ENCODE peak calls at places on chromosomes 4 and X, in nine cellular contexts. Y is OCI-M1; E is stimulated activated CD4-positive, alpha-beta T cell treated with anti-CD3 and anti-CD28 coated beads, Interleukin-12 subunit alpha, Interleukin-12 subunit beta, amount 100 ng/mL, for 48 hours; N is cardiac fibroblast; D is NCI-H1105; T is OCI-LY7; B is astrocyte of the cerebellum; J is ovary; I is transverse colon. M is an unnamed sample.

GRCh38 chr4:188812644-188813043 is 673.4 kb downstream of the TRIML1 start:
- DNase-seq in E (no peak), N (no peak), B (no peak), D (no peak), I (no peak), T (no peak), Y (no peak), J (no peak), M (no peak)

GRCh38 chr4:153616005-153616555 is 68.0 kb upstream of the TLR2 start:
- DNase-seq in I (no peak), T (no peak), D (no peak), E (peak; percentile 59), N (no peak), B (no peak), Y (no peak), J (no peak), M (no peak)

GRCh38 chr4:76639292-76639691 is 204.3 kb downstream of the SHROOM3 start:
- DNase-seq in J (no peak), B (no peak), E (no peak), N (no peak), T (no peak), I (no peak), Y (no peak), D (no peak), M (no peak)

GRCh38 chrX:17031827-17032226 is 85.4 kb downstream of the REPS2 start:
- DNase-seq in J (no peak), I (no peak), D (no peak), Y (no peak), N (no peak), E (no peak), B (no peak), T (no peak), M (no peak)

GRCh38 chr4:113958766-113959540 is 20.5 kb downstream of the ARSJ start:
- DNase-seq in I (no peak), J (no peak), T (no peak), E (no peak), B (peak; percentile 88), Y (peak; percentile 16), N (peak; percentile 89), D (no peak), M (peak; percentile 45)

GRCh38 chr4:128538111-128538882 is 250.7 kb upstream of the PGRMC2 start:
- DNase-seq in B (no peak), D (no peak), T (no peak), N (no peak), Y (no peak), I (no peak), J (no peak), E (no peak), M (no peak)

GRCh38 chrX:23742174-23742692 is 843 bp downstream of the ACOT9 start:
- DNase-seq in I (peak; percentile 31), B (peak; percentile 36), J (peak; percentile 24), D (peak; percentile 10), E (no peak), Y (peak; percentile 51), N (peak; percentile 77), T (peak; percentile 37), M (peak; percentile 83)

GRCh38 chr4:72701987-72702819 is 133.2 kb upstream of the ADAMTS3 start:
- DNase-seq in N (peak; percentile 72), I (no peak), D (peak; percentile 4), Y (peak; percentile 89), E (peak; percentile 30), B (peak; percentile 53), T (peak; percentile 65), J (peak; percentile 29), M (peak; percentile 69)

GRCh38 chr4:128275351-128275750 is 12.3 kb downstream of the PGRMC2 start:
- DNase-seq in J (no peak), I (no peak), T (no peak), E (no peak), B (no peak), D (no peak), Y (no peak), N (no peak), M (no peak)

GRCh38 chrX:8103655-8104054 is 67.4 kb downstream of the VCX2 start:
- DNase-seq in E (no peak), J (no peak), N (no peak), T (no peak), I (no peak), B (no peak), Y (no peak), D (no peak), M (no peak)

GRCh38 chr4:168522829-168523228 is 26.0 kb downstream of the PALLD start:
- DNase-seq in D (no peak), I (no peak), E (no peak), T (no peak), N (no peak), B (no peak), J (no peak), Y (no peak), M (no peak)

GRCh38 chr4:81255524-81255923 is 40.5 kb upstream of the PRKG2 start:
- DNase-seq in J (no peak), I (no peak), N (peak; percentile 63), E (no peak), Y (peak; percentile 34), B (peak; percentile 24), D (no peak), T (no peak), M (no peak)

GRCh38 chrX:49071877-49072711 is 1.7 kb downstream of the PRAF2 start:
- DNase-seq in B (peak; percentile 33), E (no peak), Y (no peak), D (peak; percentile 20), T (no peak), J (peak; percentile 76), N (peak; percentile 90), I (peak; percentile 55), M (peak; percentile 48)

GRCh38 chr4:82789377-82789776 is 9.2 kb downstream of the SCD5 start:
- DNase-seq in B (no peak), J (no peak), N (no peak), Y (no peak), T (no peak), D (no peak), I (no peak), E (no peak), M (no peak)

GRCh38 chr4:36841583-36842326 is 402.8 kb upstream of the NWD2 start:
- DNase-seq in J (no peak), N (no peak), D (no peak), T (no peak), I (no peak), Y (peak; percentile 66), E (no peak), B (no peak), M (no peak)

GRCh38 chr4:24752140-24752539 is 43.2 kb upstream of the SOD3 start:
- DNase-seq in I (no peak), D (no peak), B (no peak), E (no peak), Y (peak; percentile 40), N (no peak), J (no peak), T (no peak), M (no peak)